ENCODE peak calls at places on chromosomes 5 and 9, in eight cellular contexts. One of them, this sample, is unnamed.

GRCh38 chr9:21711504-21711903 is 90.9 kb upstream of the MTAP start:
- DNase-seq in heart left ventricle: no peak
- DNase-seq in HL-60: no peak
- DNase-seq in effector memory CD4-positive, alpha-beta T cell: no peak
- DNase-seq in osteocyte: no peak
- DNase-seq in HEK293T: no peak
- DNase-seq in hippocampal formation: no peak
- DNase-seq in MM.1S: no peak
- DNase-seq in this sample: no peak

GRCh38 chr9:134223091-134223490 is 58.7 kb upstream of the RNU6ATAC start:
- DNase-seq in MM.1S: no peak
- DNase-seq in hippocampal formation: no peak
- DNase-seq in osteocyte: no peak
- DNase-seq in HL-60: no peak
- DNase-seq in HEK293T: no peak
- DNase-seq in heart left ventricle: peak
- DNase-seq in effector memory CD4-positive, alpha-beta T cell: no peak
- DNase-seq in this sample: peak

GRCh38 chr5:17056056-17056690 is 120.1 kb upstream of the MYO10 start:
- DNase-seq in HEK293T: no peak
- DNase-seq in heart left ventricle: no peak
- DNase-seq in osteocyte: no peak
- DNase-seq in MM.1S: no peak
- DNase-seq in hippocampal formation: no peak
- DNase-seq in HL-60: no peak
- DNase-seq in effector memory CD4-positive, alpha-beta T cell: no peak
- DNase-seq in this sample: no peak

GRCh38 chr9:13267743-13268142 is 11.7 kb downstream of the MPDZ start:
- DNase-seq in hippocampal formation: no peak
- DNase-seq in HEK293T: peak
- DNase-seq in HL-60: no peak
- DNase-seq in heart left ventricle: no peak
- DNase-seq in osteocyte: no peak
- DNase-seq in MM.1S: no peak
- DNase-seq in effector memory CD4-positive, alpha-beta T cell: no peak
- DNase-seq in this sample: no peak

GRCh38 chr5:154485092-154485491 is 7.1 kb upstream of the HAND1 start:
- DNase-seq in HEK293T: no peak
- DNase-seq in hippocampal formation: no peak
- DNase-seq in effector memory CD4-positive, alpha-beta T cell: no peak
- DNase-seq in heart left ventricle: no peak
- DNase-seq in HL-60: no peak
- DNase-seq in osteocyte: no peak
- DNase-seq in MM.1S: no peak
- DNase-seq in this sample: no peak

GRCh38 chr5:14790931-14791330 is 80.6 kb downstream of the ANKH start:
- DNase-seq in hippocampal formation: no peak
- DNase-seq in heart left ventricle: no peak
- DNase-seq in osteocyte: no peak
- DNase-seq in HL-60: no peak
- DNase-seq in HEK293T: no peak
- DNase-seq in MM.1S: no peak
- DNase-seq in effector memory CD4-positive, alpha-beta T cell: no peak
- DNase-seq in this sample: no peak

GRCh38 chr5:4348418-4348817 is 752.8 kb downstream of the IRX1 start:
- DNase-seq in osteocyte: no peak
- DNase-seq in MM.1S: no peak
- DNase-seq in hippocampal formation: no peak
- DNase-seq in effector memory CD4-positive, alpha-beta T cell: no peak
- DNase-seq in HEK293T: no peak
- DNase-seq in HL-60: no peak
- DNase-seq in heart left ventricle: no peak
- DNase-seq in this sample: no peak

GRCh38 chr5:76402251-76402879 is 720 bp upstream of the IQGAP2 start:
- DNase-seq in MM.1S: peak
- DNase-seq in heart left ventricle: peak
- DNase-seq in HL-60: peak
- DNase-seq in osteocyte: no peak
- DNase-seq in HEK293T: peak
- DNase-seq in effector memory CD4-positive, alpha-beta T cell: peak
- DNase-seq in hippocampal formation: no peak
- DNase-seq in this sample: peak

GRCh38 chr5:159781626-159782157 is 134.6 kb upstream of the ADRA1B start:
- DNase-seq in osteocyte: no peak
- DNase-seq in effector memory CD4-positive, alpha-beta T cell: no peak
- DNase-seq in HEK293T: no peak
- DNase-seq in HL-60: no peak
- DNase-seq in heart left ventricle: no peak
- DNase-seq in hippocampal formation: no peak
- DNase-seq in MM.1S: no peak
- DNase-seq in this sample: no peak

GRCh38 chr9:90969021-90969675 is 167.5 kb downstream of the SYK start:
- DNase-seq in MM.1S: peak
- DNase-seq in osteocyte: no peak
- DNase-seq in hippocampal formation: no peak
- DNase-seq in HL-60: no peak
- DNase-seq in heart left ventricle: no peak
- DNase-seq in effector memory CD4-positive, alpha-beta T cell: no peak
- DNase-seq in HEK293T: no peak
- DNase-seq in this sample: no peak

GRCh38 chr9:14131353-14132088 is 182.4 kb downstream of the NFIB start:
- DNase-seq in hippocampal formation: no peak
- DNase-seq in HEK293T: no peak
- DNase-seq in MM.1S: no peak
- DNase-seq in osteocyte: no peak
- DNase-seq in effector memory CD4-positive, alpha-beta T cell: no peak
- DNase-seq in heart left ventricle: no peak
- DNase-seq in HL-60: no peak
- DNase-seq in this sample: no peak

GRCh38 chr5:1914471-1914870 is 31.7 kb upstream of the IRX4 start:
- DNase-seq in HEK293T: no peak
- DNase-seq in HL-60: no peak
- DNase-seq in hippocampal formation: no peak
- DNase-seq in MM.1S: no peak
- DNase-seq in osteocyte: no peak
- DNase-seq in heart left ventricle: no peak
- DNase-seq in effector memory CD4-positive, alpha-beta T cell: no peak
- DNase-seq in this sample: no peak

GRCh38 chr9:126380447-126380846 is 53.8 kb downstream of the MVB12B start:
- DNase-seq in heart left ventricle: no peak
- DNase-seq in MM.1S: no peak
- DNase-seq in HEK293T: no peak
- DNase-seq in osteocyte: peak
- DNase-seq in HL-60: no peak
- DNase-seq in effector memory CD4-positive, alpha-beta T cell: no peak
- DNase-seq in hippocampal formation: no peak
- DNase-seq in this sample: no peak

GRCh38 chr5:111197523-111197922 is 26.7 kb upstream of the CAMK4 start:
- DNase-seq in HL-60: no peak
- DNase-seq in osteocyte: no peak
- DNase-seq in MM.1S: no peak
- DNase-seq in heart left ventricle: no peak
- DNase-seq in effector memory CD4-positive, alpha-beta T cell: no peak
- DNase-seq in hippocampal formation: no peak
- DNase-seq in HEK293T: peak
- DNase-seq in this sample: no peak

GRCh38 chr5:32507738-32508434 is 63.3 kb upstream of the ZFR start:
- DNase-seq in HL-60: no peak
- DNase-seq in hippocampal formation: no peak
- DNase-seq in HEK293T: no peak
- DNase-seq in effector memory CD4-positive, alpha-beta T cell: no peak
- DNase-seq in MM.1S: no peak
- DNase-seq in osteocyte: no peak
- DNase-seq in heart left ventricle: no peak
- DNase-seq in this sample: no peak

GRCh38 chr5:113162770-113163169 is 186.2 kb downstream of the DCP2 start:
- DNase-seq in HEK293T: no peak
- DNase-seq in heart left ventricle: no peak
- DNase-seq in osteocyte: no peak
- DNase-seq in effector memory CD4-positive, alpha-beta T cell: no peak
- DNase-seq in hippocampal formation: no peak
- DNase-seq in HL-60: no peak
- DNase-seq in MM.1S: no peak
- DNase-seq in this sample: no peak

GRCh38 chr5:142012792-142013388 is at the start of gene GNPDA1:
- DNase-seq in MM.1S: peak
- DNase-seq in osteocyte: peak
- DNase-seq in HL-60: peak
- DNase-seq in effector memory CD4-positive, alpha-beta T cell: peak
- DNase-seq in HEK293T: peak
- DNase-seq in hippocampal formation: peak
- DNase-seq in heart left ventricle: peak
- DNase-seq in this sample: peak

GRCh38 chr5:139271201-139272027 is 22.1 kb upstream of the MATR3 start:
- DNase-seq in heart left ventricle: no peak
- DNase-seq in osteocyte: no peak
- DNase-seq in MM.1S: no peak
- DNase-seq in HL-60: no peak
- DNase-seq in hippocampal formation: no peak
- DNase-seq in HEK293T: no peak
- DNase-seq in effector memory CD4-positive, alpha-beta T cell: no peak
- DNase-seq in this sample: no peak

GRCh38 chr5:131260895-131261294 is 3.0 kb upstream of the CDC42SE2 start:
- DNase-seq in HEK293T: no peak
- DNase-seq in MM.1S: no peak
- DNase-seq in HL-60: no peak
- DNase-seq in heart left ventricle: no peak
- DNase-seq in osteocyte: no peak
- DNase-seq in hippocampal formation: no peak
- DNase-seq in effector memory CD4-positive, alpha-beta T cell: no peak
- DNase-seq in this sample: no peak

GRCh38 chr5:67465556-67466206 is 269.1 kb upstream of the CD180 start:
- DNase-seq in HL-60: no peak
- DNase-seq in heart left ventricle: no peak
- DNase-seq in hippocampal formation: no peak
- DNase-seq in MM.1S: peak
- DNase-seq in effector memory CD4-positive, alpha-beta T cell: no peak
- DNase-seq in osteocyte: no peak
- DNase-seq in HEK293T: no peak
- DNase-seq in this sample: no peak

GRCh38 chr9:79663299-79663698 is 91.5 kb downstream of the TLE4 start:
- DNase-seq in hippocampal formation: no peak
- DNase-seq in osteocyte: no peak
- DNase-seq in MM.1S: no peak
- DNase-seq in HEK293T: no peak
- DNase-seq in effector memory CD4-positive, alpha-beta T cell: no peak
- DNase-seq in HL-60: no peak
- DNase-seq in heart left ventricle: no peak
- DNase-seq in this sample: no peak

GRCh38 chr5:21711854-21712752 is 1141.0 kb downstream of the CDH12 start:
- DNase-seq in HEK293T: no peak
- DNase-seq in MM.1S: no peak
- DNase-seq in heart left ventricle: no peak
- DNase-seq in effector memory CD4-positive, alpha-beta T cell: no peak
- DNase-seq in hippocampal formation: no peak
- DNase-seq in osteocyte: no peak
- DNase-seq in HL-60: no peak
- DNase-seq in this sample: no peak

GRCh38 chr5:74392698-74393431 is 247.7 kb downstream of the ENC1 start:
- DNase-seq in hippocampal formation: no peak
- DNase-seq in effector memory CD4-positive, alpha-beta T cell: no peak
- DNase-seq in HEK293T: no peak
- DNase-seq in osteocyte: no peak
- DNase-seq in heart left ventricle: no peak
- DNase-seq in MM.1S: no peak
- DNase-seq in HL-60: no peak
- DNase-seq in this sample: no peak

GRCh38 chr9:93683331-93684134 is 107.1 kb downstream of the PHF2 start:
- DNase-seq in HEK293T: peak
- DNase-seq in MM.1S: no peak
- DNase-seq in hippocampal formation: no peak
- DNase-seq in heart left ventricle: peak
- DNase-seq in HL-60: no peak
- DNase-seq in effector memory CD4-positive, alpha-beta T cell: no peak
- DNase-seq in osteocyte: peak
- DNase-seq in this sample: no peak

GRCh38 chr5:8839361-8840055 is 706.4 kb downstream of the SEMA5A start:
- DNase-seq in hippocampal formation: peak
- DNase-seq in HL-60: no peak
- DNase-seq in effector memory CD4-positive, alpha-beta T cell: no peak
- DNase-seq in MM.1S: no peak
- DNase-seq in HEK293T: no peak
- DNase-seq in osteocyte: no peak
- DNase-seq in heart left ventricle: no peak
- DNase-seq in this sample: no peak

GRCh38 chr5:153159611-153160010 is 330.9 kb upstream of the GRIA1 start:
- DNase-seq in effector memory CD4-positive, alpha-beta T cell: no peak
- DNase-seq in heart left ventricle: no peak
- DNase-seq in MM.1S: no peak
- DNase-seq in osteocyte: no peak
- DNase-seq in HEK293T: no peak
- DNase-seq in hippocampal formation: no peak
- DNase-seq in HL-60: no peak
- DNase-seq in this sample: no peak

GRCh38 chr9:94680020-94680419 is 40.7 kb upstream of the FBP1 start:
- DNase-seq in hippocampal formation: no peak
- DNase-seq in effector memory CD4-positive, alpha-beta T cell: no peak
- DNase-seq in MM.1S: no peak
- DNase-seq in osteocyte: no peak
- DNase-seq in heart left ventricle: no peak
- DNase-seq in HEK293T: no peak
- DNase-seq in HL-60: no peak
- DNase-seq in this sample: no peak

GRCh38 chr9:134162926-134163373 is 1.4 kb downstream of the RNU6ATAC start:
- DNase-seq in effector memory CD4-positive, alpha-beta T cell: no peak
- DNase-seq in heart left ventricle: no peak
- DNase-seq in HL-60: no peak
- DNase-seq in HEK293T: no peak
- DNase-seq in osteocyte: no peak
- DNase-seq in hippocampal formation: no peak
- DNase-seq in MM.1S: no peak
- DNase-seq in this sample: peak

GRCh38 chr5:42951847-42952411 is 88.2 kb downstream of the ANXA2R start:
- DNase-seq in effector memory CD4-positive, alpha-beta T cell: peak
- DNase-seq in HL-60: no peak
- DNase-seq in hippocampal formation: no peak
- DNase-seq in HEK293T: no peak
- DNase-seq in osteocyte: no peak
- DNase-seq in heart left ventricle: peak
- DNase-seq in MM.1S: peak
- DNase-seq in this sample: peak

GRCh38 chr5:72464071-72464470 is 43.1 kb downstream of the ZNF366 start:
- DNase-seq in hippocampal formation: no peak
- DNase-seq in heart left ventricle: no peak
- DNase-seq in effector memory CD4-positive, alpha-beta T cell: no peak
- DNase-seq in HL-60: no peak
- DNase-seq in MM.1S: no peak
- DNase-seq in HEK293T: no peak
- DNase-seq in osteocyte: no peak
- DNase-seq in this sample: no peak

GRCh38 chr5:167947312-167947711 is 344.1 kb upstream of the WWC1 start:
- DNase-seq in osteocyte: no peak
- DNase-seq in MM.1S: no peak
- DNase-seq in heart left ventricle: no peak
- DNase-seq in HEK293T: no peak
- DNase-seq in effector memory CD4-positive, alpha-beta T cell: no peak
- DNase-seq in HL-60: no peak
- DNase-seq in hippocampal formation: no peak
- DNase-seq in this sample: peak

GRCh38 chr5:45793638-45794532 is 97.7 kb upstream of the HCN1 start:
- DNase-seq in MM.1S: peak
- DNase-seq in osteocyte: no peak
- DNase-seq in effector memory CD4-positive, alpha-beta T cell: no peak
- DNase-seq in HEK293T: no peak
- DNase-seq in heart left ventricle: no peak
- DNase-seq in hippocampal formation: no peak
- DNase-seq in HL-60: no peak
- DNase-seq in this sample: no peak

This sample was measured in adrenal gland.